ENCODE peak calls at places on chromosome 9, in six cellular contexts. One of them, this sample, is unnamed.

GRCh38 chr9:128355451-128355850 is 15.1 kb downstream of the SLC27A4 start:
- DNase-seq in uterus: no peak
- DNase-seq in ovary: no peak
- DNase-seq in PC-3: no peak
- DNase-seq in kidney epithelial cell: no peak
- DNase-seq in fibroblast of the aortic adventitia: no peak
- DNase-seq in this sample: no peak

GRCh38 chr9:118183571-118183970 is 479.4 kb downstream of the TLR4 start:
- DNase-seq in uterus: no peak
- DNase-seq in ovary: no peak
- DNase-seq in PC-3: no peak
- DNase-seq in kidney epithelial cell: no peak
- DNase-seq in fibroblast of the aortic adventitia: no peak
- DNase-seq in this sample: no peak

GRCh38 chr9:122151267-122151828 is 8.2 kb downstream of the NDUFA8 start:
- DNase-seq in uterus: no peak
- DNase-seq in ovary: no peak
- DNase-seq in PC-3: no peak
- DNase-seq in kidney epithelial cell: no peak
- DNase-seq in fibroblast of the aortic adventitia: no peak
- DNase-seq in this sample: no peak

GRCh38 chr9:121529237-121529987 is 29.8 kb upstream of the GGTA1 start:
- DNase-seq in uterus: peak; percentile 91
- DNase-seq in ovary: peak; percentile 93
- DNase-seq in PC-3: peak; percentile 67
- DNase-seq in kidney epithelial cell: peak; percentile 71
- DNase-seq in fibroblast of the aortic adventitia: peak; percentile 99
- DNase-seq in this sample: no peak

GRCh38 chr9:129522351-129522750 is 98.5 kb downstream of the C9orf50 start:
- DNase-seq in uterus: no peak
- DNase-seq in ovary: no peak
- DNase-seq in PC-3: no peak
- DNase-seq in kidney epithelial cell: no peak
- DNase-seq in fibroblast of the aortic adventitia: no peak
- DNase-seq in this sample: no peak

GRCh38 chr9:10614201-10614870 is 1.5 kb upstream of the PTPRD start:
- DNase-seq in uterus: no peak
- DNase-seq in ovary: no peak
- DNase-seq in PC-3: peak; percentile 3
- DNase-seq in kidney epithelial cell: no peak
- DNase-seq in fibroblast of the aortic adventitia: no peak
- DNase-seq in this sample: no peak

GRCh38 chr9:137028281-137029057 is 432 bp upstream of the ABCA2 start:
- DNase-seq in uterus: no peak
- DNase-seq in ovary: no peak
- DNase-seq in PC-3: peak; percentile 61
- DNase-seq in kidney epithelial cell: no peak
- DNase-seq in fibroblast of the aortic adventitia: peak; percentile 23
- DNase-seq in this sample: peak; percentile 93

GRCh38 chr9:96567203-96567700 is 52.4 kb downstream of the CDC14B start:
- DNase-seq in uterus: no peak
- DNase-seq in ovary: no peak
- DNase-seq in PC-3: no peak
- DNase-seq in kidney epithelial cell: no peak
- DNase-seq in fibroblast of the aortic adventitia: peak; percentile 48
- DNase-seq in this sample: no peak

GRCh38 chr9:113548221-113549041 is 84.9 kb downstream of the RGS3 start:
- DNase-seq in uterus: peak; percentile 34
- DNase-seq in ovary: peak; percentile 48
- DNase-seq in PC-3: no peak
- DNase-seq in kidney epithelial cell: no peak
- DNase-seq in fibroblast of the aortic adventitia: peak; percentile 81
- DNase-seq in this sample: no peak

GRCh38 chr9:36051317-36051716 is 14.6 kb downstream of the RECK start:
- DNase-seq in uterus: no peak
- DNase-seq in ovary: no peak
- DNase-seq in PC-3: no peak
- DNase-seq in kidney epithelial cell: no peak
- DNase-seq in fibroblast of the aortic adventitia: no peak
- DNase-seq in this sample: no peak

GRCh38 chr9:3332802-3333201 is 193.0 kb downstream of the RFX3 start:
- DNase-seq in uterus: no peak
- DNase-seq in ovary: no peak
- DNase-seq in PC-3: no peak
- DNase-seq in kidney epithelial cell: no peak
- DNase-seq in fibroblast of the aortic adventitia: no peak
- DNase-seq in this sample: no peak

GRCh38 chr9:111992523-111992922 is 95.9 kb downstream of the UGCG start:
- DNase-seq in uterus: no peak
- DNase-seq in ovary: no peak
- DNase-seq in PC-3: peak; percentile 79
- DNase-seq in kidney epithelial cell: peak; percentile 79
- DNase-seq in fibroblast of the aortic adventitia: peak; percentile 60
- DNase-seq in this sample: peak; percentile 38

GRCh38 chr9:29285818-29286217 is 1712.5 kb upstream of the C9orf72 start:
- DNase-seq in uterus: no peak
- DNase-seq in ovary: no peak
- DNase-seq in PC-3: peak; percentile 61
- DNase-seq in kidney epithelial cell: no peak
- DNase-seq in fibroblast of the aortic adventitia: peak; percentile 40
- DNase-seq in this sample: no peak

DNA sequence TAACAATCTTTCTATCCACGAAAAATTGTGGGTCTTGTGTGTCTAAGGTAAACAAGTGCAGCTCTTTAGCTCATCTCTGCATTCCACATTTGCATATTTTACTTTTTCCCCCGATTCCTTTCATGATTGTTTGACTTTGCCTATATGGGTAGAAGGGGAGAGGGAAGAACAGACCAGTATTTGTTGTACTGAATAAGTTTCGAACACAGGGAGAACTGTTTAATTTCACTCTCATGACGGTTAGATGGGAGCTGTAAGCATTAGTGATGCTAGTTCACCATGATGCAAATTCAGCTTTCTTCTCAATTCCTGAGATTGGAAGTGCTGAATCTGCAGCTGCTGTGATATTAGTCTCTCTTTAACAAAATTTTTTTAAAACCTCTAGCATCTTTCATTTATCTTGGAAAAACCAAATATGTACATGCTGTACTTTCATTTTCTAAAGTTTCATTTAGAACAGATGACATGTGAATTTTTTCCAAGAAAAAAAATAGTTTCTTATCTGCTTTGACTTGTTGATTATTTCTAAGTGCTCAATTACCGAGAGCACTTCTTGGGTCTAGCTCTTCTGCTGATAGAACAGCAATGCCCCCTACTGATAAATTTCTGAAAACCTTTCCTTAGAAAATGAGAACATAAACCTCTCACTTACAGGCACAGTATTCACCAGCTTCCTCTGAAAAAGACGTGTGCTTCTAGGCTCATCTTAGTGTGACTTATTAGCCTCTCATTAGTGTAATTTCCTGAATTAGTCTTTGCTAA is 149.5 kb downstream of the BAAT start:
- DNase-seq in uterus: no peak
- DNase-seq in ovary: no peak
- DNase-seq in PC-3: peak; percentile 26
- DNase-seq in kidney epithelial cell: no peak
- DNase-seq in fibroblast of the aortic adventitia: peak; percentile 5
- DNase-seq in this sample: peak; percentile 18
- TF ChIP-seq CTCF in uterus: no peak
- TF ChIP-seq CTCF in ovary: no peak
- TF ChIP-seq CTCF in PC-3: peak; percentile 40
- TF ChIP-seq CTCF in kidney epithelial cell: peak; percentile 52
- TF ChIP-seq CTCF in fibroblast of the aortic adventitia: peak; percentile 4
- TF ChIP-seq CTCF in this sample: peak; percentile 24

DNA sequence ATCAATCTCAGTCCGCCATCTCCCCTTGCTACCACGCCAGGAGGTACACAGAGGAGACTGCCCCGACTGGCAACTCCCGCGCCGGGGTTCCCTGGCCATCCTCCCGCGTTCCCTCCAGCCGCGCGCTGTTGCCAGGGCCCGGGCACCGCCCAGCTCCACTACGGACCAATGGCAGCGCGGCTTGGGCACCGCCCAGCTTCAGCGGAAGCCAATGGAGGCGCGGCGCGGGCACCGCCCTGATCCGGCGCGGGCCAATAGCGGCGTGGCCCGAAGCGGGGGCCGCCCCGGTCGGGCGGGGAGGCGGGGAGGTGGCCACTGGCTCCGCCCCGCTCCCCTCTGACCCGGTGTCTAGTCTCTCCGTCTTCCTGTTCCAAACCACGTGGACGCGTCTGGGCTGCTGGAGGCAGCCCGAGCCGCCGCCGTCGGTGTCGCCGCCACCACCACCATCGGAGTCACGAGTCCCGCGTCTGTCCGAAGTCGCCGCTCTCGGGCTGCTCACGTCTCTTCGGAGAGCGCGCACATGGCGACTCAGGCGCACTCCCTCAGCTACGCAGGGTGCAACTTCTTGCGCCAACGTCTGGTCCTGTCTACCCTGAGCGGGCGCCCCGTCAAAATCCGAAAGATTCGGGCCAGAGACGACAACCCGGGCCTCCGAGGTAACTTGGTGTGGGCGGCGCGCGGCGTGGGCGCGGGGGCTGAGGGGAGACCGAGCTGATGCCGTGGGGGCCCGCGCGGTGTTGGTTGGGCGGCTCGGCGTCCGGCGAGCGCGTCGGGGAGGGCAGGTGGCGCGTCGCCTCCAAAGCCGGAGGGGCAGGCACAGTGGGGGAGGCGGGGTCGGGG is at the start of gene RCL1:
- DNase-seq in uterus: peak; percentile 92
- DNase-seq in ovary: peak; percentile 96
- DNase-seq in PC-3: peak; percentile 95
- DNase-seq in kidney epithelial cell: peak; percentile 76
- DNase-seq in fibroblast of the aortic adventitia: peak; percentile 89
- DNase-seq in this sample: peak; percentile 99
- TF ChIP-seq CTCF in uterus: no peak
- TF ChIP-seq CTCF in ovary: no peak
- TF ChIP-seq CTCF in PC-3: no peak
- TF ChIP-seq CTCF in kidney epithelial cell: no peak
- TF ChIP-seq CTCF in fibroblast of the aortic adventitia: no peak
- TF ChIP-seq CTCF in this sample: no peak

GRCh38 chr9:87081523-87081922 is 134.2 kb upstream of the GAS1 start:
- DNase-seq in uterus: no peak
- DNase-seq in ovary: no peak
- DNase-seq in PC-3: no peak
- DNase-seq in kidney epithelial cell: no peak
- DNase-seq in fibroblast of the aortic adventitia: peak; percentile 61
- DNase-seq in this sample: no peak

GRCh38 chr9:87083986-87084385 is 136.7 kb upstream of the GAS1 start:
- DNase-seq in uterus: no peak
- DNase-seq in ovary: no peak
- DNase-seq in PC-3: no peak
- DNase-seq in kidney epithelial cell: no peak
- DNase-seq in fibroblast of the aortic adventitia: no peak
- DNase-seq in this sample: no peak

GRCh38 chr9:87084407-87084806 is 137.1 kb upstream of the GAS1 start:
- DNase-seq in uterus: no peak
- DNase-seq in ovary: no peak
- DNase-seq in PC-3: no peak
- DNase-seq in kidney epithelial cell: no peak
- DNase-seq in fibroblast of the aortic adventitia: no peak
- DNase-seq in this sample: no peak

GRCh38 chr9:87077986-87078385 is 130.7 kb upstream of the GAS1 start:
- DNase-seq in uterus: no peak
- DNase-seq in ovary: no peak
- DNase-seq in PC-3: no peak
- DNase-seq in kidney epithelial cell: no peak
- DNase-seq in fibroblast of the aortic adventitia: no peak
- DNase-seq in this sample: no peak

GRCh38 chr9:87080512-87081225 is 133.4 kb upstream of the GAS1 start:
- DNase-seq in uterus: no peak
- DNase-seq in ovary: no peak
- DNase-seq in PC-3: peak; percentile 25
- DNase-seq in kidney epithelial cell: no peak
- DNase-seq in fibroblast of the aortic adventitia: peak; percentile 84
- DNase-seq in this sample: no peak
- TF ChIP-seq CTCF in uterus: peak; percentile 7
- TF ChIP-seq CTCF in ovary: no peak
- TF ChIP-seq CTCF in PC-3: no peak
- TF ChIP-seq CTCF in kidney epithelial cell: peak; percentile 37
- TF ChIP-seq CTCF in fibroblast of the aortic adventitia: peak; percentile 27
- TF ChIP-seq CTCF in this sample: no peak

GRCh38 chr9:98255578-98256296 is at the start of gene TBC1D2:
- DNase-seq in uterus: peak; percentile 95
- DNase-seq in ovary: peak; percentile 95
- DNase-seq in PC-3: peak; percentile 91
- DNase-seq in kidney epithelial cell: peak; percentile 61
- DNase-seq in fibroblast of the aortic adventitia: peak; percentile 93
- DNase-seq in this sample: peak; percentile 95
- TF ChIP-seq CTCF in uterus: peak; percentile 26
- TF ChIP-seq CTCF in ovary: peak; percentile 36
- TF ChIP-seq CTCF in PC-3: no peak
- TF ChIP-seq CTCF in kidney epithelial cell: peak; percentile 18
- TF ChIP-seq CTCF in fibroblast of the aortic adventitia: peak; percentile 50
- TF ChIP-seq CTCF in this sample: no peak

This sample was measured in GM20000.